ENCODE peak calls at places on chromosome 1, in six cellular contexts. C is CMK, I is Panc1, G is GM13976, T is heart left ventricle, W is NAMALWA. B is an unnamed sample.

GRCh38 chr1:191578281-191578680 is 580.0 kb upstream of the RGS18 start:
- DNase-seq in W (no peak), C (no peak), I (no peak), T (no peak), G (no peak), B (no peak)

GRCh38 chr1:225409051-225409450 is 18.8 kb downstream of the LBR start:
- DNase-seq in G (no peak), C (no peak), I (no peak), T (no peak), W (no peak), B (no peak)

GRCh38 chr1:221517961-221518360 is 223.9 kb downstream of the DUSP10 start:
- DNase-seq in G (no peak), W (no peak), I (no peak), C (no peak), T (no peak), B (no peak)

GRCh38 chr1:206769331-206769731 is 1.2 kb upstream of the IL19 start:
- DNase-seq in C (no peak), T (no peak), G (peak), I (no peak), W (peak), B (no peak)

GRCh38 chr1:116737020-116737854 is 17.0 kb upstream of the CD2 start:
- DNase-seq in W (peak), C (peak), I (peak), T (peak), G (peak), B (peak)

GRCh38 chr1:108051625-108052382 is 86.8 kb upstream of the VAV3 start:
- DNase-seq in T (no peak), I (no peak), G (no peak), C (no peak), W (no peak), B (no peak)

GRCh38 chr1:29655145-29655544 is 418.8 kb downstream of the PTPRU start:
- DNase-seq in G (no peak), W (no peak), T (no peak), C (no peak), I (no peak), B (no peak)

GRCh38 chr1:225861834-225862580 is 20.2 kb downstream of the TMEM63A start:
- DNase-seq in W (no peak), T (no peak), C (no peak), G (no peak), I (no peak), B (no peak)

GRCh38 chr1:171666114-171666769 is 13.8 kb upstream of the MYOC start:
- DNase-seq in W (no peak), I (no peak), C (no peak), G (no peak), T (peak), B (no peak)

GRCh38 chr1:201307760-201308499 is 24.6 kb downstream of the PKP1 start:
- DNase-seq in G (no peak), W (no peak), I (no peak), T (no peak), C (no peak), B (no peak)

GRCh38 chr1:169086603-169087455 is 19.7 kb upstream of the ATP1B1 start:
- DNase-seq in G (peak), I (no peak), T (no peak), C (no peak), W (peak), B (no peak)

GRCh38 chr1:207352560-207352959 is 31.1 kb downstream of the CD55 start:
- DNase-seq in I (no peak), W (no peak), G (no peak), C (no peak), T (no peak), B (no peak)

GRCh38 chr1:40530735-40531380 is 579 bp upstream of the ZNF684 start:
- DNase-seq in G (peak), W (no peak), T (no peak), C (no peak), I (no peak), B (no peak)

GRCh38 chr1:2416403-2416802 is 4.0 kb upstream of the PEX10 start:
- DNase-seq in I (no peak), G (no peak), T (no peak), C (no peak), W (no peak), B (no peak)

GRCh38 chr1:69824932-69825331 is 257.2 kb downstream of the LRRC7 start:
- DNase-seq in I (no peak), G (no peak), C (no peak), T (peak), W (no peak), B (no peak)

GRCh38 chr1:23451452-23451851 is 26.9 kb upstream of the TCEA3 start:
- DNase-seq in G (no peak), W (no peak), I (no peak), C (no peak), T (no peak), B (no peak)

GRCh38 chr1:229058111-229058551 is 212.8 kb upstream of the RAB4A start:
- DNase-seq in T (no peak), C (no peak), I (no peak), W (no peak), G (no peak), B (no peak)

GRCh38 chr1:53321366-53321765 is 6.5 kb downstream of the LRP8 start:
- DNase-seq in W (peak), T (peak), G (no peak), I (no peak), C (no peak), B (no peak)

GRCh38 chr1:71823656-71824159 is 458.6 kb downstream of the NEGR1 start:
- DNase-seq in C (no peak), T (no peak), W (no peak), I (no peak), G (no peak), B (no peak)

GRCh38 chr1:151975311-151976014 is 18.2 kb downstream of the S100A10 start:
- DNase-seq in W (no peak), G (no peak), T (no peak), I (no peak), C (no peak), B (no peak)

GRCh38 chr1:190138266-190138665 is 339.4 kb downstream of the BRINP3 start:
- DNase-seq in G (no peak), W (no peak), C (no peak), I (no peak), T (no peak), B (no peak)

GRCh38 chr1:18474559-18474958 is 6.2 kb upstream of the KLHDC7A start:
- DNase-seq in I (no peak), C (no peak), T (no peak), G (no peak), W (no peak), B (no peak)

GRCh38 chr1:5915587-5916571 is 76.3 kb downstream of the NPHP4 start:
- DNase-seq in I (peak), C (peak), W (peak), T (no peak), G (peak), B (peak)

GRCh38 chr1:37657620-37658412 is 23.1 kb upstream of the RSPO1 start:
- DNase-seq in W (no peak), T (no peak), G (no peak), C (no peak), I (no peak), B (no peak)

GRCh38 chr1:6310116-6310848 is 49.4 kb upstream of the GPR153 start:
- DNase-seq in G (no peak), W (no peak), T (no peak), I (no peak), C (no peak), B (no peak)

GRCh38 chr1:8625981-8626898 is 191.2 kb downstream of the RERE start:
- DNase-seq in W (no peak), T (no peak), I (no peak), G (no peak), C (peak), B (no peak)

GRCh38 chr1:152244576-152244975 is 20.6 kb upstream of the HRNR start:
- DNase-seq in G (no peak), T (no peak), W (no peak), C (no peak), I (no peak), B (no peak)

GRCh38 chr1:173149887-173150286 is 57.2 kb downstream of the TNFSF4 start:
- DNase-seq in T (no peak), G (no peak), W (no peak), I (no peak), C (no peak), B (no peak)

GRCh38 chr1:57254006-57254405 is 169.9 kb downstream of the DAB1 start:
- DNase-seq in W (no peak), C (no peak), T (no peak), G (no peak), I (no peak), B (no peak)

GRCh38 chr1:110540891-110541685 is 22.1 kb upstream of the KCNA10 start:
- DNase-seq in G (no peak), C (no peak), W (no peak), I (no peak), T (no peak), B (no peak)

GRCh38 chr1:185534806-185535205 is 199.4 kb upstream of the HMCN1 start:
- DNase-seq in I (no peak), C (no peak), G (no peak), W (no peak), T (no peak), B (no peak)

GRCh38 chr1:177287996-177288395 is 117.2 kb downstream of the BRINP2 start:
- DNase-seq in I (no peak), G (no peak), W (no peak), C (no peak), T (no peak), B (no peak)

GRCh38 chr1:177975588-177976495 is 6.0 kb upstream of the SEC16B start:
- DNase-seq in T (no peak), I (no peak), G (no peak), C (no peak), W (no peak), B (no peak)

GRCh38 chr1:211829343-211830054 is 1.1 kb downstream of the LPGAT1 start:
- DNase-seq in T (peak), C (no peak), G (no peak), W (peak), I (no peak), B (no peak)

GRCh38 chr1:77639056-77639455 is 43.4 kb downstream of the ZZZ3 start:
- DNase-seq in T (no peak), G (no peak), C (no peak), W (no peak), I (no peak), B (no peak)